ENCODE peak calls at places on chromosomes 16 and 17, in seven cellular contexts. L is naive thymus-derived CD8-positive, alpha-beta T cell; V is GM13976; A is D341Med; H is uterus; U is nucleus accumbens; N is fibroblast of pulmonary artery. E is an unnamed sample.

GRCh38 chr17:48593840-48594411 is 347 bp upstream of the HOXB5 start:
- DNase-seq in N (peak), U (no peak), H (peak), V (peak), L (peak), A (peak), E (peak)

GRCh38 chr16:69939821-69940585 is 11.1 kb upstream of the CLEC18A start:
- DNase-seq in L (no peak), V (no peak), H (no peak), N (no peak), U (no peak), A (no peak), E (no peak)

GRCh38 chr16:49183911-49184310 is 97.7 kb downstream of the CBLN1 start:
- DNase-seq in H (no peak), V (no peak), A (peak), L (no peak), U (no peak), N (no peak), E (no peak)

GRCh38 chr17:39209317-39210092 is 9.4 kb downstream of the RPL19 start:
- DNase-seq in H (peak), A (no peak), N (peak), V (no peak), L (peak), U (peak), E (no peak)

GRCh38 chr17:49452173-49452572 is 37.5 kb upstream of the PHB1 start:
- DNase-seq in V (no peak), A (no peak), H (no peak), U (no peak), L (no peak), N (no peak), E (no peak)

GRCh38 chr16:67326472-67327309 is at the start of the genes KCTD19 and LRRC36:
- DNase-seq in V (peak), A (peak), L (peak), U (peak), N (no peak), H (peak), E (no peak)

GRCh38 chr16:19033761-19034160 is 33.7 kb upstream of the COQ7 start:
- DNase-seq in V (no peak), H (no peak), U (no peak), N (no peak), A (no peak), L (no peak), E (no peak)

GRCh38 chr16:24538756-24539294 is 541 bp upstream of the RBBP6 start:
- DNase-seq in N (no peak), H (no peak), L (no peak), A (no peak), V (no peak), U (no peak), E (no peak)

GRCh38 chr16:27762441-27762840 is 212.5 kb downstream of the KATNIP start:
- DNase-seq in A (no peak), V (no peak), H (no peak), U (no peak), N (peak), L (no peak), E (no peak)

GRCh38 chr17:38912221-38912813 is 13.1 kb upstream of the LASP1NB start:
- DNase-seq in V (peak), H (peak), U (no peak), N (peak), A (peak), L (no peak), E (no peak)

GRCh38 chr17:69218986-69219385 is 9.6 kb downstream of the ABCA10 start:
- DNase-seq in A (no peak), U (no peak), N (no peak), V (no peak), L (no peak), H (no peak), E (no peak)

GRCh38 chr17:64331946-64332493 is 58.6 kb downstream of the PECAM1 start:
- DNase-seq in U (no peak), A (no peak), H (no peak), V (no peak), L (no peak), N (peak), E (no peak)

GRCh38 chr17:15377608-15378007 is 36.2 kb upstream of the TEKT3 start:
- DNase-seq in V (no peak), L (no peak), H (no peak), N (peak), A (no peak), U (peak), E (no peak)

GRCh38 chr17:42928714-42929496 is 28.3 kb downstream of the G6PC1 start:
- DNase-seq in A (peak), H (peak), V (peak), L (no peak), N (peak), U (no peak), E (no peak)

GRCh38 chr17:9054611-9055010 is 33.3 kb downstream of the NTN1 start:
- DNase-seq in U (no peak), L (no peak), H (no peak), A (no peak), N (no peak), V (no peak), E (no peak)

GRCh38 chr16:54107803-54108202 is 178.8 kb downstream of the IRX3 start:
- DNase-seq in A (no peak), H (no peak), N (peak), L (no peak), V (no peak), U (no peak), E (no peak)

GRCh38 chr17:51238253-51238887 is 21.5 kb downstream of the MBTD1 start:
- DNase-seq in N (no peak), U (no peak), A (no peak), V (peak), H (no peak), L (no peak), E (no peak)